ENCODE peak calls at places on chromosomes 6 and 20, in five cellular contexts. X, U, Z, O and Q are unnamed samples.

GRCh38 chr6:56223995-56224394 is 23.4 kb downstream of the COL21A1 start:
- DNase-seq in U (peak), O (peak), X (no peak), Z (no peak), Q (no peak)

GRCh38 chr6:75351570-75351969 is 67.0 kb upstream of the TMEM30A start:
- DNase-seq in X (no peak), Z (no peak), U (no peak), O (no peak), Q (no peak)

GRCh38 chr6:166005846-166006592 is 161.6 kb downstream of the TBXT start:
- DNase-seq in O (no peak), U (peak), Z (peak), X (no peak), Q (no peak)

GRCh38 chr6:149384464-149384863 is 15.6 kb upstream of the SUMO4 start:
- DNase-seq in Z (no peak), O (no peak), U (no peak), X (no peak), Q (no peak)

GRCh38 chr6:32819729-32820128 is 2.9 kb upstream of the HLA-DOB start:
- DNase-seq in Z (no peak), O (no peak), U (peak), X (peak), Q (no peak)

GRCh38 chr6:7615611-7616383 is 25.8 kb downstream of the SNRNP48 start:
- DNase-seq in O (peak), U (peak), X (peak), Z (peak), Q (no peak)

GRCh38 chr6:89281779-89282246 is 33.3 kb downstream of the GABRR2 start:
- DNase-seq in O (no peak), X (peak), U (peak), Z (peak), Q (no peak)

GRCh38 chr6:145055567-145055966 is 679.8 kb downstream of the EPM2A start:
- DNase-seq in U (no peak), O (no peak), Z (no peak), X (no peak), Q (no peak)

GRCh38 chr6:69279805-69280204 is 517.0 kb downstream of the LMBRD1 start:
- DNase-seq in X (no peak), O (no peak), Z (peak), U (no peak), Q (no peak)

GRCh38 chr6:68226460-68226859 is 408.6 kb upstream of the ADGRB3 start:
- DNase-seq in U (no peak), O (no peak), X (peak), Z (peak), Q (no peak)

GRCh38 chr6:33589723-33590530 is 9.9 kb upstream of the BAK1 start:
- DNase-seq in X (peak), Z (peak), O (peak), U (peak), Q (no peak)

GRCh38 chr20:33981347-33981746 is 12.4 kb upstream of the RALY start:
- DNase-seq in Z (no peak), O (no peak), U (no peak), X (no peak), Q (no peak)

GRCh38 chr6:90168693-90169131 is 127.9 kb downstream of the BACH2 start:
- DNase-seq in U (peak), Z (no peak), O (no peak), X (no peak), Q (no peak)

GRCh38 chr6:80548496-80548895 is 442.0 kb downstream of the BCKDHB start:
- DNase-seq in O (peak), U (peak), X (no peak), Z (no peak), Q (no peak)

GRCh38 chr6:158836625-158837311 is 17.6 kb upstream of the EZR start:
- DNase-seq in Z (no peak), U (no peak), X (peak), O (no peak), Q (no peak)

GRCh38 chr6:158834675-158835385 is 15.7 kb upstream of the EZR start:
- DNase-seq in Z (no peak), O (no peak), U (no peak), X (no peak), Q (no peak)

GRCh38 chr6:158837684-158838625 is 18.8 kb upstream of the EZR start:
- DNase-seq in X (no peak), O (no peak), Z (peak), U (peak), Q (no peak)

GRCh38 chr6:158839796-158840195 is 20.6 kb upstream of the EZR start:
- DNase-seq in U (no peak), Z (no peak), O (no peak), X (no peak), Q (no peak)

DNA sequence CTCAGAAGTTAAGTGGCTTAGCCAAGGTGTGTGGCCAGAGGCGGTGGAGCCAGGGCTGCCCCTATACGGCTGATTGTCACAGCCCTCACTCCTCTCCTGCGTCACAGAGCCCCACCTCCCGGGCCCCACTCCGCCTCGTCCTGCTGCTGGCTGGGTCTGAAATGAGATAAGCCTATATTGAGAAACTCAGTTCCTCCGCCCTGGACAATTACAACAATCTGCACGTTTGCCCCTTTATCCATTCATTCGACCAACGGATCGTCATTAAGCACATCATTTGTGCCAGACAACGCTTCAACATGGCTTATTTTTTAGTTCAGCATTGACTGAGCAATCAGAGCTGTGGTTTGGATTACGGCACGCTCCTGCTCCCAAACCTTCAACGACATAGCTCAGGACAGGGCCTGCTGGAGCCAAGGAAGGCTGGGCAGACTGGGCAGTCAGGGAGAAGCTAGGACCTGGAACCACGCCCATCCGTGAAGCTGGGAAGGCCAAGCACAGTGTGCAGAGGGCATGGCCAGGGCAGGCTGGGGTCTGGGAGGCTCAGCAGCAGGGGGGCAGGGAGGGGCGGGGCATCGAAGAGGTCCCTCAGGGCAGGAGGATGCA is 16.6 kb upstream of the EZR start:
- DNase-seq in O (no peak), U (no peak), Z (peak), X (no peak), Q (no peak)
- H3K4me3 ChIP-seq in O (no peak), U (no peak), Z (no peak), X (no peak), Q (no peak)

DNA sequence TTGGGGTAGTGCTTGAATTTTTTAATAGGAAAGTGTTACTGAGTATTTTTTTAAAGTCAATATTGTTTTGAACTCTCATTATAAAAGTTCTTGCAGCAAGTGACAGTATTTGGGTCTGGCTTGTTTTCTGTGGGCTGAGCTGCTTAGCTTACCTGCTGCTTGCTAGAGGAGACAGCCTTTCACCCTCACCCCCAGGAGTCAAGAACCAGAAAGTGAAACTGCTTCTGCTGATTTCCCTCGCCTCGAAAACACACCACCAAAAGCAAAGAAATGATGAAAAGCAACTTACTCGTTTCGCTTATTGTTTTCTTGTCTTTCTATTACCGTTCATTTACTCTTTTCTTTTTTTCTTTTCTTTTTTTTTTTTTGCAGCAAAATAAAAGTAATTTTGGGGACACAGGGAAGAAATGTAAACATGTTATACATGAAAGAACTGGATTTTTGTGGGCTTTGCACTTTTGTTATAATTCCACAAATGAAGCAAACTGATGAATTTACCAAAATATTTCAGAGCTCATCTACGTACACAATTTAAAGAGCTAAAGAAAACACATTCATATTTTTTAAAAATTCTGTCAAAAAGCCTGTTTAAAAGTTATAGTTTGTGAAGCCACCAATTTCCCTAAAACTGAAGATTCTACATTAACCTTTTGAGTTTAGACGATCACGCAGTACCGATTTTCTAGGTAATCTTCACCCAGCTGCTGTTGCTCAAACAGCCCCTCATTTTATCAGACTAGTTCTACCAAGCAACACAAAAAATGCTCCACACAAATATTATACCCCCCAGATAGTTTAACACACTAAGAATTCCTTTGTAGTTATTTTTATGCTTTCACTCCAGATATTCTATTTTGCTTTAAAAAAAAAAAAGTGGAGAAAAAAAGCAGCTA is 1.7 kb downstream of the SCML4 start:
- DNase-seq in X (peak), U (no peak), Z (no peak), O (no peak), Q (no peak)
- H3K4me3 ChIP-seq in X (peak), U (no peak), Z (no peak), O (no peak), Q (peak)

GRCh38 chr20:47785321-47785899 is at the start of gene SULF2:
- DNase-seq in X (no peak), O (no peak), U (peak), Z (peak), Q (no peak)

GRCh38 chr20:47788741-47789080 is 3.4 kb upstream of the SULF2 start:
- DNase-seq in Z (no peak), U (no peak), O (no peak), X (no peak), Q (no peak)

GRCh38 chr20:47784599-47785320 is 521 bp downstream of the SULF2 start:
- DNase-seq in X (no peak), U (peak), Z (peak), O (no peak), Q (no peak)

GRCh38 chr20:47785900-47786762 is 850 bp upstream of the SULF2 start:
- DNase-seq in Z (peak), U (peak), O (no peak), X (peak), Q (no peak)

DNA sequence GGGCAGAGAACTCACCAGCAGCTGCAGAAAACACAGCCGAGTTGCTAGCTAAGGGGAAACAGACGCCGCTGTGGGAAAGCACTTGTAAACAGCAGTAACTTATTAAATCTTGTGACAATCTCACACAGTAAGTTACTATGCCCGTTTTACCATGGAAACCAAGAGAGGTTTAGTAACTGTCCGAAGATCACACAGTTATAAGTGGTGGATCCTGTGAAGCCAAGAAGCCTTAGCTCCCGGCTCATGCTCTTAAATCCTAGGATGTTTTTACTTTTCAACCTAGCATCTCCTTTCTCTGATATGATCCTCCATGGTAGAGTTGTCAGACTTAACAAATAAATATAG is 1.5 kb upstream of the SULF2 start:
- DNase-seq in O (no peak), U (no peak), Z (no peak), X (no peak), Q (no peak)
- H3K4me3 ChIP-seq in O (peak), U (peak), Z (no peak), X (no peak), Q (peak)

DNA sequence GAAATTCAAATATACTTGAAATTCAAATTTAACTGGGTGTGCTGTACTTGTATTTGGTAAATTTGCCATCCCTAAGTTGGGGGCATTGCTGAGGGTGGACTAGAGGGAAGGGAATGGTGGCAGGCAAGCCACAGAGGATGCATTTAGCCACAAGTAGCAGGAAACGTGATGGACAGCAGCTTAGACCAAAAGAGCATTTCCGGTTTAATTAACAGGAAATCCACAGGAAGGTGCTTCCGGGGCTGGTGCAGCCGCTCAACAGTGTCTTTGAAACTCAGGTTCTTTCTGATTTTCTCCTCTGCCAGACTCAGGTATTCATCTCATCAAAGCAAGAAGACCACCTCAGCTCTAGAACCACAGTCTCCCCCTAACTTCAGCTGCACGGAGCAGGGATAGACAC is 7.9 kb upstream of the BCAS1 start:
- DNase-seq in O (no peak), Z (no peak), U (no peak), X (peak), Q (no peak)
- H3K4me3 ChIP-seq in O (no peak), Z (no peak), U (no peak), X (no peak), Q (no peak)

GRCh38 chr20:8853805-8854338 is 215.0 kb upstream of the PLCB4 start:
- DNase-seq in O (peak), U (peak), Z (peak), X (peak), Q (no peak)

GRCh38 chr20:8856668-8857067 is 212.2 kb upstream of the PLCB4 start:
- DNase-seq in X (no peak), U (no peak), Z (no peak), O (no peak), Q (no peak)

GRCh38 chr20:8855315-8855714 is 213.6 kb upstream of the PLCB4 start:
- DNase-seq in X (no peak), U (peak), Z (no peak), O (no peak), Q (no peak)

GRCh38 chr20:8854566-8854965 is 214.3 kb upstream of the PLCB4 start:
- DNase-seq in X (no peak), U (peak), O (no peak), Z (peak), Q (no peak)

GRCh38 chr20:8851446-8851845 is 217.4 kb upstream of the PLCB4 start:
- DNase-seq in Z (no peak), O (no peak), X (no peak), U (no peak), Q (no peak)
- H3K4me3 ChIP-seq in Z (no peak), O (no peak), X (no peak), U (no peak), Q (no peak)

GRCh38 chr6:51654647-51655046 is 432.8 kb downstream of the PKHD1 start:
- DNase-seq in Z (no peak), U (no peak), O (no peak), X (no peak), Q (no peak)
- H3K4me3 ChIP-seq in Z (no peak), U (no peak), O (no peak), X (no peak), Q (no peak)

GRCh38 chr6:41705329-41705995 is 29.9 kb downstream of the TFEB start:
- DNase-seq in Z (no peak), O (no peak), U (no peak), X (no peak), Q (no peak)
- H3K4me3 ChIP-seq in Z (no peak), O (no peak), U (no peak), X (no peak), Q (peak)